ENCODE peak calls at places on chromosomes 7 and 10, in six cellular contexts. J is thyroid gland, P is SK-MEL-5, U is glutamatergic neuron, G is T-helper 2 cell, Y is NCI-H2081. E is an unnamed sample.
A peak's percentile ranks its signal among the peaks of the same experiment; 100 is the strongest.

GRCh38 chr7:79785556-79785955 is 332.1 kb upstream of the MAGI2 start:
- DNase-seq in J (no peak), U (no peak), Y (no peak), G (no peak), P (no peak), E (no peak)

GRCh38 chr7:86645676-86646276 is 2.1 kb downstream of the GRM3 start:
- DNase-seq in Y (no peak), J (no peak), U (no peak), P (no peak), G (no peak), E (no peak)

GRCh38 chr10:6232846-6233724 is 30.4 kb downstream of the PFKFB3 start:
- DNase-seq in Y (no peak), J (no peak), U (no peak), P (no peak), G (no peak), E (no peak)

GRCh38 chr10:102602272-102603045 is 41.8 kb upstream of the TRIM8 start:
- DNase-seq in G (no peak), J (no peak), U (no peak), P (no peak), Y (no peak), E (no peak)

GRCh38 chr7:2107386-2108085 is 125.2 kb downstream of the MAD1L1 start:
- DNase-seq in J (no peak), U (no peak), P (no peak), G (no peak), Y (no peak), E (no peak)

GRCh38 chr7:50674896-50675835 is 107.5 kb downstream of the GRB10 start:
- DNase-seq in P (no peak), J (no peak), Y (no peak), U (no peak), G (no peak), E (no peak)

GRCh38 chr10:105197960-105198359 is 556.9 kb downstream of the SORCS3 start:
- DNase-seq in J (no peak), P (no peak), Y (no peak), U (no peak), G (no peak), E (no peak)

GRCh38 chr10:28676297-28676967 is 889 bp upstream of the BAMBI start:
- DNase-seq in J (no peak), P (no peak), U (peak; percentile 69), Y (no peak), G (no peak), E (no peak)

GRCh38 chr7:31098606-31099360 is 46.7 kb downstream of the ADCYAP1R1 start:
- DNase-seq in P (no peak), J (no peak), G (no peak), U (no peak), Y (no peak), E (no peak)

GRCh38 chr10:90484518-90484917 is 373.3 kb downstream of the HTR7 start:
- DNase-seq in G (no peak), P (no peak), Y (no peak), J (no peak), U (peak; percentile 15), E (no peak)